ENCODE peak calls at places on chromosomes 3 and 15, in six cellular contexts. N is activated gamma-delta T cell treated with Interleukin-2 at 50 U/mL for 16 hours, I is HL-60, D is kidney, S is mammary epithelial cell, Z is left kidney. P is an unnamed sample.

GRCh38 chr3:4835616-4836043 is 143.6 kb upstream of the BHLHE40 start:
- DNase-seq in N (no peak), I (no peak), D (no peak), S (peak; percentile 45), Z (peak; percentile 41), P (peak; percentile 31)

GRCh38 chr15:69395991-69396390 is 18.2 kb upstream of the KIF23 start:
- DNase-seq in N (no peak), I (no peak), D (no peak), S (no peak), Z (no peak), P (no peak)

GRCh38 chr15:44910981-44911625 is 45.4 kb upstream of the TERB2 start:
- DNase-seq in N (no peak), I (no peak), D (no peak), S (no peak), Z (no peak), P (no peak)

GRCh38 chr15:52133510-52134220 is 21.1 kb upstream of the BCL2L10 start:
- DNase-seq in N (no peak), I (peak; percentile 27), D (no peak), S (no peak), Z (no peak), P (no peak)

GRCh38 chr3:19065027-19065426 is 83.3 kb upstream of the KCNH8 start:
- DNase-seq in N (no peak), I (no peak), D (no peak), S (no peak), Z (peak; percentile 47), P (peak; percentile 46)

GRCh38 chr3:185460719-185461350 is 38.0 kb downstream of the TMEM41A start:
- DNase-seq in N (no peak), I (no peak), D (no peak), S (peak; percentile 11), Z (peak; percentile 14), P (peak; percentile 20)

GRCh38 chr3:123883656-123884257 is 375 bp downstream of the MYLK start:
- DNase-seq in N (no peak), I (no peak), D (peak; percentile 81), S (peak; percentile 32), Z (peak; percentile 63), P (no peak)

GRCh38 chr3:71784914-71785593 is at the start of gene PROK2:
- DNase-seq in N (peak; percentile 18), I (peak; percentile 76), D (peak; percentile 76), S (no peak), Z (peak; percentile 64), P (peak; percentile 54)

GRCh38 chr15:31317980-31318342 is 8.7 kb upstream of the KLF13 start:
- DNase-seq in N (no peak), I (no peak), D (no peak), S (no peak), Z (no peak), P (no peak)

GRCh38 chr15:92806763-92807162 is 93.4 kb upstream of the CHD2 start:
- DNase-seq in N (no peak), I (no peak), D (no peak), S (no peak), Z (no peak), P (no peak)

GRCh38 chr3:43191116-43191515 is 85.2 kb upstream of the POMGNT2 start:
- DNase-seq in N (no peak), I (no peak), D (no peak), S (no peak), Z (no peak), P (no peak)

GRCh38 chr3:29693863-29694262 is 413.0 kb downstream of the RBMS3 start:
- DNase-seq in N (no peak), I (no peak), D (no peak), S (peak; percentile 57), Z (peak; percentile 71), P (no peak)

GRCh38 chr3:1677576-1678164 is 421.0 kb upstream of the CNTN4 start:
- DNase-seq in N (no peak), I (no peak), D (no peak), S (no peak), Z (no peak), P (peak; percentile 40)

GRCh38 chr3:196501316-196502064 is 2.1 kb downstream of the RNF168 start:
- DNase-seq in N (peak; percentile 11), I (no peak), D (no peak), S (peak; percentile 35), Z (peak; percentile 57), P (peak; percentile 53)

GRCh38 chr3:109369510-109369909 is 32.2 kb upstream of the DPPA4 start:
- DNase-seq in N (no peak), I (no peak), D (no peak), S (no peak), Z (peak; percentile 24), P (no peak)

GRCh38 chr3:128408693-128409620 is 57.7 kb downstream of the DNAJB8 start:
- DNase-seq in N (no peak), I (peak; percentile 5), D (no peak), S (no peak), Z (peak; percentile 46), P (peak; percentile 85)

GRCh38 chr3:168216851-168217250 is 121.1 kb upstream of the GOLIM4 start:
- DNase-seq in N (no peak), I (no peak), D (no peak), S (no peak), Z (no peak), P (peak; percentile 88)

GRCh38 chr3:34878488-34878887 is 760.8 kb upstream of the ARPP21 start:
- DNase-seq in N (no peak), I (no peak), D (no peak), S (no peak), Z (no peak), P (no peak)

GRCh38 chr3:9422712-9423424 is 25.5 kb downstream of the SETD5 start:
- DNase-seq in N (no peak), I (peak; percentile 74), D (no peak), S (peak; percentile 98), Z (peak; percentile 84), P (peak; percentile 91)

GRCh38 chr3:58029842-58030584 is 21.8 kb downstream of the FLNB start:
- DNase-seq in N (no peak), I (no peak), D (no peak), S (no peak), Z (peak; percentile 55), P (peak; percentile 52)

GRCh38 chr3:181709537-181710279 is 2.0 kb upstream of the SOX2 start:
- DNase-seq in N (peak; percentile 41), I (peak; percentile 49), D (peak; percentile 79), S (peak; percentile 40), Z (peak; percentile 86), P (peak; percentile 92)

GRCh38 chr3:52477076-52477895 is 17.9 kb upstream of the STAB1 start:
- DNase-seq in N (no peak), I (no peak), D (peak; percentile 63), S (no peak), Z (no peak), P (no peak)

GRCh38 chr3:182692021-182692420 is 101.3 kb upstream of the ATP11B start:
- DNase-seq in N (no peak), I (no peak), D (no peak), S (no peak), Z (no peak), P (no peak)

GRCh38 chr3:40999682-41000081 is 199.6 kb upstream of the CTNNB1 start:
- DNase-seq in N (no peak), I (no peak), D (no peak), S (no peak), Z (no peak), P (no peak)

GRCh38 chr15:79294075-79294474 is 11.6 kb downstream of the ANKRD34C start:
- DNase-seq in N (no peak), I (no peak), D (no peak), S (no peak), Z (peak; percentile 21), P (no peak)

GRCh38 chr3:100210777-100211145 is 50.0 kb upstream of the TBC1D23 start:
- DNase-seq in N (no peak), I (no peak), D (no peak), S (peak; percentile 25), Z (peak; percentile 76), P (peak; percentile 84)

GRCh38 chr15:49847436-49847835 is 226.6 kb downstream of the DTWD1 start:
- DNase-seq in N (no peak), I (no peak), D (no peak), S (no peak), Z (no peak), P (no peak)

GRCh38 chr3:54792584-54792983 is 135.3 kb downstream of the LRTM1 start:
- DNase-seq in N (no peak), I (no peak), D (no peak), S (no peak), Z (no peak), P (no peak)

GRCh38 chr3:191476053-191476787 is 15.3 kb downstream of the PYDC2 start:
- DNase-seq in N (no peak), I (no peak), D (no peak), S (no peak), Z (no peak), P (no peak)

GRCh38 chr3:183247190-183247589 is 5.9 kb upstream of the B3GNT5 start:
- DNase-seq in N (no peak), I (no peak), D (no peak), S (no peak), Z (no peak), P (no peak)

GRCh38 chr3:43537206-43537605 is 84.6 kb downstream of the ANO10 start:
- DNase-seq in N (no peak), I (no peak), D (no peak), S (no peak), Z (no peak), P (peak; percentile 50)

GRCh38 chr15:84840741-84841429 is 23.7 kb downstream of the ALPK3 start:
- DNase-seq in N (no peak), I (no peak), D (peak; percentile 92), S (peak; percentile 12), Z (no peak), P (no peak)

GRCh38 chr3:111069974-111070751 is 1.5 kb upstream of the NECTIN3 start:
- DNase-seq in N (no peak), I (no peak), D (peak; percentile 79), S (no peak), Z (peak; percentile 64), P (peak; percentile 47)

GRCh38 chr3:12679468-12679867 is 15.6 kb upstream of the RAF1 start:
- DNase-seq in N (no peak), I (no peak), D (no peak), S (peak; percentile 86), Z (peak; percentile 24), P (no peak)

GRCh38 chr3:105233056-105233455 is 133.7 kb upstream of the ALCAM start:
- DNase-seq in N (no peak), I (no peak), D (no peak), S (peak; percentile 55), Z (no peak), P (no peak)

GRCh38 chr3:155869664-155870063 is 786 bp upstream of the GMPS start:
- DNase-seq in N (no peak), I (no peak), D (no peak), S (no peak), Z (no peak), P (peak; percentile 51)